ENCODE peak calls at places on chromosome 14, in five cellular contexts. E is fibroblast of mammary gland; D is iPS DF 6.9; R is A549; W is CD4-positive, alpha-beta memory T cell. T is an unnamed sample.

GRCh38 chr14:33432407-33433023 is 493.8 kb downstream of the NPAS3 start:
- DNase-seq in E (peak), D (no peak), R (peak), W (no peak), T (peak)

GRCh38 chr14:81206115-81206514 is 14.6 kb downstream of the GTF2A1 start:
- DNase-seq in E (peak), D (no peak), R (no peak), W (no peak), T (no peak)

GRCh38 chr14:100406505-100407131 is 83.5 kb downstream of the SLC25A47 start:
- DNase-seq in E (peak), D (no peak), R (no peak), W (peak), T (peak)

GRCh38 chr14:29548948-29549370 is 378.7 kb downstream of the PRKD1 start:
- DNase-seq in E (peak), D (peak), R (peak), W (no peak), T (peak)

GRCh38 chr14:61406670-61407069 is 85.3 kb downstream of the PRKCH start:
- DNase-seq in E (no peak), D (no peak), R (no peak), W (no peak), T (no peak)

GRCh38 chr14:83529531-83529930 is 1995.9 kb upstream of the SEL1L start:
- DNase-seq in E (peak), D (no peak), R (no peak), W (no peak), T (no peak)

GRCh38 chr14:104105822-104106470 is 20.4 kb downstream of the ASPG start:
- DNase-seq in E (no peak), D (no peak), R (no peak), W (no peak), T (no peak)

GRCh38 chr14:55129428-55130193 is 559 bp downstream of the LGALS3 start:
- DNase-seq in E (peak), D (no peak), R (peak), W (peak), T (peak)

GRCh38 chr14:53022593-53022992 is 71.7 kb upstream of the FERMT2 start:
- DNase-seq in E (no peak), D (no peak), R (no peak), W (no peak), T (no peak)

GRCh38 chr14:94394025-94394493 is 5.7 kb upstream of the SERPINA1 start:
- DNase-seq in E (no peak), D (no peak), R (no peak), W (no peak), T (no peak)

GRCh38 chr14:102661614-102662013 is 69.2 kb downstream of the RCOR1 start:
- DNase-seq in E (no peak), D (no peak), R (no peak), W (no peak), T (no peak)

GRCh38 chr14:100102156-100102785 is 37.0 kb downstream of the EVL start:
- DNase-seq in E (no peak), D (no peak), R (no peak), W (no peak), T (no peak)

GRCh38 chr14:45486599-45486998 is 233.6 kb upstream of the MIS18BP1 start:
- DNase-seq in E (no peak), D (no peak), R (no peak), W (no peak), T (no peak)

GRCh38 chr14:60161176-60162107 is 3.8 kb downstream of the DHRS7 start:
- DNase-seq in E (peak), D (no peak), R (no peak), W (no peak), T (no peak)

GRCh38 chr14:76773188-76773885 is 12.1 kb downstream of the VASH1 start:
- DNase-seq in E (peak), D (no peak), R (peak), W (no peak), T (peak)

GRCh38 chr14:53847881-53848280 is 108.7 kb downstream of the BMP4 start:
- DNase-seq in E (no peak), D (no peak), R (no peak), W (no peak), T (no peak)

GRCh38 chr14:93239869-93240677 is 33.0 kb downstream of the UBR7 start:
- DNase-seq in E (peak), D (no peak), R (peak), W (no peak), T (no peak)

GRCh38 chr14:75495882-75496281 is 26.4 kb upstream of the BATF start:
- DNase-seq in E (no peak), D (no peak), R (no peak), W (no peak), T (no peak)

GRCh38 chr14:22084393-22085281 is 411.0 kb upstream of the OR4E1 start:
- DNase-seq in E (peak), D (no peak), R (peak), W (peak), T (peak)

GRCh38 chr14:76597387-76597786 is 163.9 kb upstream of the VASH1 start:
- DNase-seq in E (no peak), D (no peak), R (no peak), W (no peak), T (no peak)

GRCh38 chr14:76346391-76347160 is 29.4 kb upstream of the ESRRB start:
- DNase-seq in E (no peak), D (no peak), R (no peak), W (no peak), T (no peak)

GRCh38 chr14:51290132-51290531 is 50.1 kb downstream of the TMX1 start:
- DNase-seq in E (no peak), D (no peak), R (no peak), W (no peak), T (no peak)

GRCh38 chr14:51293926-51294290 is 53.9 kb downstream of the TMX1 start:
- DNase-seq in E (peak), D (no peak), R (no peak), W (no peak), T (no peak)

GRCh38 chr14:51293149-51293925 is 53.3 kb downstream of the TMX1 start:
- DNase-seq in E (peak), D (no peak), R (no peak), W (no peak), T (no peak)

GRCh38 chr14:51289169-51289568 is 49.1 kb downstream of the TMX1 start:
- DNase-seq in E (no peak), D (no peak), R (no peak), W (no peak), T (no peak)

DNA sequence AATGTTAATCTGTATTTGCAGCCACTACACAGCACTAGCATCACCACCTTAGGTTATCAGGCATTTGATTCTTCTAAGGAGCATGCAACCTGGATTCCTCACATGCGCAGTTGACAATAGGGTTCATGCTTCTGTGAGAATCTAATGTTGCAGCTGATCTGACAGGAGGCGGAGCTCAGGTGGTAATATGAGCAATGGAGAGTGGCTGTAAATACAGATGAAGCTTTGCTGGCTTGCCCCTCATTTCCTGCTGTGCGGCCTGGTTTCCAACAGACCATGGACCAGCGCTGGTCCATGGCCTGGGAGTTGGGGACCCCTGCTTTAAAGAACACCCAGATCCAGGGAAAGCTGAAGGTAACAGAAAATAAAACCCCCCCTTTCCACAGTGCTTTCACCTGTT is 51.0 kb downstream of the TMX1 start:
- DNase-seq in E (no peak), D (no peak), R (no peak), W (no peak), T (no peak)
- H3K4me3 ChIP-seq in E (no peak), D (no peak), R (no peak), W (no peak), T (no peak)

GRCh38 chr14:69259531-69260245 is at the start of gene GALNT16:
- DNase-seq in E (no peak), D (no peak), R (peak), W (no peak), T (peak)
- H3K4me3 ChIP-seq in E (peak), D (peak), R (peak), W (peak), T (peak)

GRCh38 chr14:63747836-63748235 is 20.0 kb upstream of the SGPP1 start:
- DNase-seq in E (no peak), D (no peak), R (no peak), W (no peak), T (no peak)

GRCh38 chr14:63757211-63757610 is 29.3 kb upstream of the SGPP1 start:
- DNase-seq in E (no peak), D (no peak), R (no peak), W (no peak), T (no peak)

GRCh38 chr14:63752449-63753169 is 24.7 kb upstream of the SGPP1 start:
- DNase-seq in E (peak), D (no peak), R (no peak), W (no peak), T (peak)
- H3K4me3 ChIP-seq in E (no peak), D (no peak), R (no peak), W (no peak), T (no peak)

DNA sequence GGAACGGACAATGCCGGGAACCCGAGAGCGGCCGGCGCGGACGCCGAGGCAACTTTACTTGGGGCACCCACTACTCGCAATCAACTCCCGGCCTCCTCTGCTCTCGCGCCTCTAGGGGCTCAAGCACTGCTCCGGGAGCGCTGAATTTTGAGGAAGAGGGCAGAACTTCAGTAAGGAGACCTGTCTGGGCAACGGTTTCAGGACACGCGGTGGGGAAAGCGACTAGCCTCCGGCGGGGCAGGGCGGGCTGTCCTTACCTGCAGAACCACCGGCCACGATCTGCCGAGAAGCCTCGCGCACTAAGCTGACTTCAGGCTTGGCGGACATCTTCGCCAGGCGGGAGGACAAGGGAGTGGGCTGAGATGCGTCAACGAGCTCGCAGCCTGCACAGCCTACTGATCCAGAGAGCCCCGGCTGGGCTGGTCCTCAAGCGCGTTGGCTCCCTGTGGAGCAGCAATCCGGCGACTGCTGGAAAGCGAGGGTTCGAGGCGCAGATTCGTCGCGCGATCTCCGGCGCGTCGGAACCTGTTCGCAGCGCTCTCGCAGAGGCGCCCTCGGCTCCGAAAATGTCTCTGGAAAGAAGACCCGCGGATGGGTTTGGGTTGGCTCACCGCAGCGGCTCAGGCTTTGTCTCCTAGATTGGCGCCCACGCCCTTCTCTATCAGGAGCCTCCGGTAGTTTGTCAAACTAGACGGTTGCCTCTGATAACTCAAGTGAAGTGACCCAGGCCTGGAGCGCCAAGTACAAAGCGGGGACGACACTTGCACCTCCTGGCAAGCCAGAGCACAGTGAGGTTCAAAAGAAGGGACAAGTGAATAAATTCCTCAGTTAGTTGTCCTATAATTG is at the start of gene SLC25A21:
- DNase-seq in E (peak), D (no peak), R (peak), W (no peak), T (peak)
- H3K4me3 ChIP-seq in E (peak), D (peak), R (peak), W (no peak), T (peak)

GRCh38 chr14:86115972-86116371 is 586.0 kb downstream of the FLRT2 start:
- DNase-seq in E (no peak), D (no peak), R (no peak), W (no peak), T (no peak)
- H3K4me3 ChIP-seq in E (no peak), D (no peak), R (no peak), W (no peak), T (no peak)

T was measured in hepatocyte.